ENCODE peak calls at places on chromosomes 7 and 10, in ten cellular contexts. J is GM12865; B is NCI-H1105; Q is H54; K is activated CD4-positive, alpha-beta T cell treated with anti-CD3 and anti-CD28 coated beads, Interleukin-2, amount 50 U/mL, for 1 hour; D is HT1080; M is fibroblast of mammary gland; X is activated gamma-delta T cell; Z is lung; Y is effector CD4-positive, alpha-beta T cell. S is an unnamed sample.
A peak's percentile ranks its signal among the peaks of the same experiment; 100 is the strongest.

GRCh38 chr7:19110026-19110777 is 7.2 kb downstream of the TWIST1 start:
- DNase-seq in J (no peak), B (no peak), Q (no peak), K (no peak), D (no peak), M (peak; percentile 31), X (no peak), Z (no peak), Y (no peak), S (no peak)

GRCh38 chr10:89454561-89455347 is 40.4 kb downstream of the IFIT5 start:
- DNase-seq in J (no peak), B (no peak), Q (no peak), K (no peak), D (no peak), M (no peak), X (no peak), Z (no peak), Y (no peak), S (no peak)

GRCh38 chr7:14902589-14902963 is at the start of gene DGKB:
- DNase-seq in J (no peak), B (peak; percentile 44), Q (peak; percentile 16), K (no peak), D (no peak), M (peak; percentile 30), X (no peak), Z (no peak), Y (no peak), S (no peak)

GRCh38 chr7:16648551-16648950 is 2.6 kb downstream of the BZW2 start:
- DNase-seq in J (no peak), B (no peak), Q (no peak), K (no peak), D (no peak), M (no peak), X (no peak), Z (no peak), Y (no peak), S (no peak)

GRCh38 chr7:156943091-156944041 is 6.1 kb upstream of the NOM1 start:
- DNase-seq in J (no peak), B (no peak), Q (no peak), K (no peak), D (no peak), M (no peak), X (no peak), Z (no peak), Y (no peak), S (no peak)

GRCh38 chr10:65166272-65166671 is 1645.1 kb downstream of the REEP3 start:
- DNase-seq in J (no peak), B (no peak), Q (no peak), K (no peak), D (no peak), M (no peak), X (no peak), Z (no peak), Y (no peak), S (no peak)

GRCh38 chr7:16850772-16851466 is 30.9 kb downstream of the AGR3 start:
- DNase-seq in J (no peak), B (no peak), Q (no peak), K (no peak), D (no peak), M (no peak), X (no peak), Z (no peak), Y (no peak), S (no peak)

GRCh38 chr7:2635810-2636701 is 4.3 kb downstream of the TTYH3 start:
- DNase-seq in J (no peak), B (no peak), Q (no peak), K (no peak), D (no peak), M (peak; percentile 73), X (no peak), Z (no peak), Y (no peak), S (no peak)

GRCh38 chr7:80603940-80604339 is 34.5 kb upstream of the CD36 start:
- DNase-seq in J (no peak), B (no peak), Q (no peak), K (no peak), D (no peak), M (no peak), X (no peak), Z (no peak), Y (no peak), S (no peak)

GRCh38 chr10:110802551-110803238 is 69.0 kb upstream of the PDCD4 start:
- DNase-seq in J (peak; percentile 79), B (peak; percentile 60), Q (peak; percentile 23), K (peak; percentile 39), D (peak; percentile 89), M (peak; percentile 93), X (no peak), Z (peak; percentile 57), Y (peak; percentile 26), S (peak; percentile 48)

GRCh38 chr10:68075550-68076004 is 494 bp upstream of the HERC4 start:
- DNase-seq in J (peak; percentile 14), B (no peak), Q (no peak), K (no peak), D (no peak), M (no peak), X (no peak), Z (no peak), Y (no peak), S (peak; percentile 32)

GRCh38 chr7:134742688-134743350 is 36.6 kb upstream of the CALD1 start:
- DNase-seq in J (no peak), B (no peak), Q (no peak), K (no peak), D (no peak), M (peak; percentile 78), X (no peak), Z (no peak), Y (no peak), S (no peak)

GRCh38 chr7:143408686-143409551 is at the start of gene EPHA1:
- DNase-seq in J (no peak), B (peak; percentile 70), Q (no peak), K (peak; percentile 49), D (no peak), M (no peak), X (no peak), Z (peak; percentile 66), Y (peak; percentile 30), S (peak; percentile 75)

GRCh38 chr7:40714338-40715052 is 579.7 kb downstream of the SUGCT start:
- DNase-seq in J (no peak), B (no peak), Q (no peak), K (no peak), D (no peak), M (peak; percentile 33), X (no peak), Z (no peak), Y (no peak), S (no peak)

GRCh38 chr10:11663763-11664555 is 52.5 kb upstream of the USP6NL start:
- DNase-seq in J (peak; percentile 89), B (no peak), Q (no peak), K (no peak), D (no peak), M (no peak), X (no peak), Z (no peak), Y (no peak), S (peak; percentile 61)

GRCh38 chr10:112232670-112233069 is 49.1 kb upstream of the GPAM start:
- DNase-seq in J (no peak), B (no peak), Q (no peak), K (no peak), D (no peak), M (no peak), X (no peak), Z (peak; percentile 65), Y (no peak), S (no peak)

GRCh38 chr7:3013975-3014792 is 29.5 kb downstream of the CARD11 start:
- DNase-seq in J (no peak), B (no peak), Q (no peak), K (no peak), D (no peak), M (no peak), X (no peak), Z (no peak), Y (no peak), S (no peak)

GRCh38 chr7:94374721-94375120 is 20.0 kb upstream of the COL1A2 start:
- DNase-seq in J (no peak), B (no peak), Q (no peak), K (no peak), D (no peak), M (peak; percentile 48), X (no peak), Z (no peak), Y (no peak), S (no peak)

GRCh38 chr10:110864662-110865140 is 7.0 kb upstream of the PDCD4 start:
- DNase-seq in J (peak; percentile 95), B (no peak), Q (no peak), K (peak; percentile 33), D (no peak), M (peak; percentile 11), X (no peak), Z (no peak), Y (peak; percentile 50), S (no peak)

GRCh38 chr7:45080265-45080957 is 8.4 kb downstream of the NACAD start:
- DNase-seq in J (no peak), B (no peak), Q (no peak), K (no peak), D (no peak), M (no peak), X (no peak), Z (no peak), Y (no peak), S (no peak)

GRCh38 chr7:46486264-46487206 is 565.5 kb upstream of the IGFBP3 start:
- DNase-seq in J (peak; percentile 14), B (no peak), Q (peak; percentile 54), K (no peak), D (peak; percentile 80), M (peak; percentile 93), X (no peak), Z (no peak), Y (no peak), S (no peak)

GRCh38 chr10:18113881-18114280 is 26.3 kb upstream of the CACNB2 start:
- DNase-seq in J (no peak), B (no peak), Q (no peak), K (no peak), D (no peak), M (peak; percentile 3), X (no peak), Z (no peak), Y (no peak), S (no peak)

GRCh38 chr7:70044525-70044924 is 446.2 kb downstream of the AUTS2 start:
- DNase-seq in J (no peak), B (no peak), Q (no peak), K (no peak), D (no peak), M (no peak), X (no peak), Z (no peak), Y (no peak), S (no peak)

GRCh38 chr7:36884863-36885262 is 160.6 kb upstream of the AOAH start:
- DNase-seq in J (no peak), B (no peak), Q (no peak), K (no peak), D (no peak), M (no peak), X (no peak), Z (no peak), Y (no peak), S (no peak)

S was measured in GM13977.